ENCODE peak calls at places on chromosome 12, in seven cellular contexts. One of them, this sample, is unnamed.

GRCh38 chr12:113302466-113302865 is 32.4 kb downstream of the SLC8B1 start:
- DNase-seq in effector memory CD8-positive, alpha-beta T cell: no peak
- DNase-seq in stimulated activated naive B cell treated with anti-CD40 and anti-IgM and Interleukin-4, amounts not matched to agents 10 μg/mL and 1 μg/mL and 100 μg/mL, for 72 hours: no peak
- DNase-seq in activated CD4-positive, CD25-positive, alpha-beta regulatory T cell: no peak
- DNase-seq in neuronal stem cell: no peak
- DNase-seq in NCI-H2081 treated with DMSO at 0.1 percent for 48 hours: no peak
- DNase-seq in stimulated activated CD4-positive, alpha-beta T cell treated with anti-CD3 and anti-CD28 coated beads, TNF-alpha, amount 100 ng/mL, for 4 hours: no peak
- DNase-seq in this sample: no peak

GRCh38 chr12:55816876-55817351 is 610 bp downstream of the SARNP start:
- DNase-seq in effector memory CD8-positive, alpha-beta T cell: no peak
- DNase-seq in stimulated activated naive B cell treated with anti-CD40 and anti-IgM and Interleukin-4, amounts not matched to agents 10 μg/mL and 1 μg/mL and 100 μg/mL, for 72 hours: no peak
- DNase-seq in activated CD4-positive, CD25-positive, alpha-beta regulatory T cell: no peak
- DNase-seq in neuronal stem cell: no peak
- DNase-seq in NCI-H2081 treated with DMSO at 0.1 percent for 48 hours: no peak
- DNase-seq in stimulated activated CD4-positive, alpha-beta T cell treated with anti-CD3 and anti-CD28 coated beads, TNF-alpha, amount 100 ng/mL, for 4 hours: no peak
- DNase-seq in this sample: no peak

GRCh38 chr12:115946867-115947695 is 330.4 kb downstream of the MED13L start:
- DNase-seq in effector memory CD8-positive, alpha-beta T cell: no peak
- DNase-seq in stimulated activated naive B cell treated with anti-CD40 and anti-IgM and Interleukin-4, amounts not matched to agents 10 μg/mL and 1 μg/mL and 100 μg/mL, for 72 hours: no peak
- DNase-seq in activated CD4-positive, CD25-positive, alpha-beta regulatory T cell: no peak
- DNase-seq in neuronal stem cell: no peak
- DNase-seq in NCI-H2081 treated with DMSO at 0.1 percent for 48 hours: no peak
- DNase-seq in stimulated activated CD4-positive, alpha-beta T cell treated with anti-CD3 and anti-CD28 coated beads, TNF-alpha, amount 100 ng/mL, for 4 hours: no peak
- DNase-seq in this sample: no peak

GRCh38 chr12:11171953-11172675 is 1.1 kb downstream of the SMIM10L1 start:
- DNase-seq in effector memory CD8-positive, alpha-beta T cell: no peak
- DNase-seq in stimulated activated naive B cell treated with anti-CD40 and anti-IgM and Interleukin-4, amounts not matched to agents 10 μg/mL and 1 μg/mL and 100 μg/mL, for 72 hours: no peak
- DNase-seq in activated CD4-positive, CD25-positive, alpha-beta regulatory T cell: no peak
- DNase-seq in neuronal stem cell: no peak
- DNase-seq in NCI-H2081 treated with DMSO at 0.1 percent for 48 hours: no peak
- DNase-seq in stimulated activated CD4-positive, alpha-beta T cell treated with anti-CD3 and anti-CD28 coated beads, TNF-alpha, amount 100 ng/mL, for 4 hours: no peak
- DNase-seq in this sample: no peak

GRCh38 chr12:51048601-51049369 is 658 bp downstream of the LETMD1 start:
- DNase-seq in effector memory CD8-positive, alpha-beta T cell: no peak
- DNase-seq in stimulated activated naive B cell treated with anti-CD40 and anti-IgM and Interleukin-4, amounts not matched to agents 10 μg/mL and 1 μg/mL and 100 μg/mL, for 72 hours: no peak
- DNase-seq in activated CD4-positive, CD25-positive, alpha-beta regulatory T cell: no peak
- DNase-seq in neuronal stem cell: no peak
- DNase-seq in NCI-H2081 treated with DMSO at 0.1 percent for 48 hours: no peak
- DNase-seq in stimulated activated CD4-positive, alpha-beta T cell treated with anti-CD3 and anti-CD28 coated beads, TNF-alpha, amount 100 ng/mL, for 4 hours: no peak
- DNase-seq in this sample: no peak

GRCh38 chr12:47744005-47744651 is 14.6 kb downstream of the RAPGEF3 start:
- DNase-seq in effector memory CD8-positive, alpha-beta T cell: peak
- DNase-seq in stimulated activated naive B cell treated with anti-CD40 and anti-IgM and Interleukin-4, amounts not matched to agents 10 μg/mL and 1 μg/mL and 100 μg/mL, for 72 hours: no peak
- DNase-seq in activated CD4-positive, CD25-positive, alpha-beta regulatory T cell: peak
- DNase-seq in neuronal stem cell: no peak
- DNase-seq in NCI-H2081 treated with DMSO at 0.1 percent for 48 hours: peak
- DNase-seq in stimulated activated CD4-positive, alpha-beta T cell treated with anti-CD3 and anti-CD28 coated beads, TNF-alpha, amount 100 ng/mL, for 4 hours: peak
- DNase-seq in this sample: peak

GRCh38 chr12:57430117-57430930 is 519 bp downstream of the R3HDM2 start:
- DNase-seq in effector memory CD8-positive, alpha-beta T cell: peak
- DNase-seq in stimulated activated naive B cell treated with anti-CD40 and anti-IgM and Interleukin-4, amounts not matched to agents 10 μg/mL and 1 μg/mL and 100 μg/mL, for 72 hours: peak
- DNase-seq in activated CD4-positive, CD25-positive, alpha-beta regulatory T cell: peak
- DNase-seq in neuronal stem cell: peak
- DNase-seq in NCI-H2081 treated with DMSO at 0.1 percent for 48 hours: no peak
- DNase-seq in stimulated activated CD4-positive, alpha-beta T cell treated with anti-CD3 and anti-CD28 coated beads, TNF-alpha, amount 100 ng/mL, for 4 hours: no peak
- DNase-seq in this sample: peak

GRCh38 chr12:93563807-93564538 is 8.5 kb upstream of the SOCS2 start:
- DNase-seq in effector memory CD8-positive, alpha-beta T cell: no peak
- DNase-seq in stimulated activated naive B cell treated with anti-CD40 and anti-IgM and Interleukin-4, amounts not matched to agents 10 μg/mL and 1 μg/mL and 100 μg/mL, for 72 hours: no peak
- DNase-seq in activated CD4-positive, CD25-positive, alpha-beta regulatory T cell: no peak
- DNase-seq in neuronal stem cell: no peak
- DNase-seq in NCI-H2081 treated with DMSO at 0.1 percent for 48 hours: no peak
- DNase-seq in stimulated activated CD4-positive, alpha-beta T cell treated with anti-CD3 and anti-CD28 coated beads, TNF-alpha, amount 100 ng/mL, for 4 hours: no peak
- DNase-seq in this sample: no peak

GRCh38 chr12:51714666-51715065 is 123.6 kb downstream of the SCN8A start:
- DNase-seq in effector memory CD8-positive, alpha-beta T cell: no peak
- DNase-seq in stimulated activated naive B cell treated with anti-CD40 and anti-IgM and Interleukin-4, amounts not matched to agents 10 μg/mL and 1 μg/mL and 100 μg/mL, for 72 hours: no peak
- DNase-seq in activated CD4-positive, CD25-positive, alpha-beta regulatory T cell: no peak
- DNase-seq in neuronal stem cell: no peak
- DNase-seq in NCI-H2081 treated with DMSO at 0.1 percent for 48 hours: no peak
- DNase-seq in stimulated activated CD4-positive, alpha-beta T cell treated with anti-CD3 and anti-CD28 coated beads, TNF-alpha, amount 100 ng/mL, for 4 hours: no peak
- DNase-seq in this sample: no peak

GRCh38 chr12:989751-990278 is 1.2 kb upstream of the ERC1 start:
- DNase-seq in effector memory CD8-positive, alpha-beta T cell: no peak
- DNase-seq in stimulated activated naive B cell treated with anti-CD40 and anti-IgM and Interleukin-4, amounts not matched to agents 10 μg/mL and 1 μg/mL and 100 μg/mL, for 72 hours: no peak
- DNase-seq in activated CD4-positive, CD25-positive, alpha-beta regulatory T cell: no peak
- DNase-seq in neuronal stem cell: peak
- DNase-seq in NCI-H2081 treated with DMSO at 0.1 percent for 48 hours: no peak
- DNase-seq in stimulated activated CD4-positive, alpha-beta T cell treated with anti-CD3 and anti-CD28 coated beads, TNF-alpha, amount 100 ng/mL, for 4 hours: no peak
- DNase-seq in this sample: no peak

GRCh38 chr12:40622246-40622838 is 69.9 kb upstream of the CNTN1 start:
- DNase-seq in effector memory CD8-positive, alpha-beta T cell: no peak
- DNase-seq in stimulated activated naive B cell treated with anti-CD40 and anti-IgM and Interleukin-4, amounts not matched to agents 10 μg/mL and 1 μg/mL and 100 μg/mL, for 72 hours: no peak
- DNase-seq in activated CD4-positive, CD25-positive, alpha-beta regulatory T cell: no peak
- DNase-seq in neuronal stem cell: peak
- DNase-seq in NCI-H2081 treated with DMSO at 0.1 percent for 48 hours: peak
- DNase-seq in stimulated activated CD4-positive, alpha-beta T cell treated with anti-CD3 and anti-CD28 coated beads, TNF-alpha, amount 100 ng/mL, for 4 hours: no peak
- DNase-seq in this sample: peak

GRCh38 chr12:14937689-14938088 is 648 bp downstream of the ERP27 start:
- DNase-seq in effector memory CD8-positive, alpha-beta T cell: no peak
- DNase-seq in stimulated activated naive B cell treated with anti-CD40 and anti-IgM and Interleukin-4, amounts not matched to agents 10 μg/mL and 1 μg/mL and 100 μg/mL, for 72 hours: no peak
- DNase-seq in activated CD4-positive, CD25-positive, alpha-beta regulatory T cell: no peak
- DNase-seq in neuronal stem cell: no peak
- DNase-seq in NCI-H2081 treated with DMSO at 0.1 percent for 48 hours: no peak
- DNase-seq in stimulated activated CD4-positive, alpha-beta T cell treated with anti-CD3 and anti-CD28 coated beads, TNF-alpha, amount 100 ng/mL, for 4 hours: no peak
- DNase-seq in this sample: no peak

GRCh38 chr12:57456145-57456700 is 1.1 kb downstream of the INHBE start:
- DNase-seq in effector memory CD8-positive, alpha-beta T cell: no peak
- DNase-seq in stimulated activated naive B cell treated with anti-CD40 and anti-IgM and Interleukin-4, amounts not matched to agents 10 μg/mL and 1 μg/mL and 100 μg/mL, for 72 hours: peak
- DNase-seq in activated CD4-positive, CD25-positive, alpha-beta regulatory T cell: no peak
- DNase-seq in neuronal stem cell: peak
- DNase-seq in NCI-H2081 treated with DMSO at 0.1 percent for 48 hours: no peak
- DNase-seq in stimulated activated CD4-positive, alpha-beta T cell treated with anti-CD3 and anti-CD28 coated beads, TNF-alpha, amount 100 ng/mL, for 4 hours: no peak
- DNase-seq in this sample: no peak

GRCh38 chr12:38141239-38141638 is 175.3 kb upstream of the ALG10B start:
- DNase-seq in effector memory CD8-positive, alpha-beta T cell: no peak
- DNase-seq in stimulated activated naive B cell treated with anti-CD40 and anti-IgM and Interleukin-4, amounts not matched to agents 10 μg/mL and 1 μg/mL and 100 μg/mL, for 72 hours: no peak
- DNase-seq in activated CD4-positive, CD25-positive, alpha-beta regulatory T cell: no peak
- DNase-seq in neuronal stem cell: no peak
- DNase-seq in NCI-H2081 treated with DMSO at 0.1 percent for 48 hours: no peak
- DNase-seq in stimulated activated CD4-positive, alpha-beta T cell treated with anti-CD3 and anti-CD28 coated beads, TNF-alpha, amount 100 ng/mL, for 4 hours: no peak
- DNase-seq in this sample: no peak

GRCh38 chr12:87336814-87337336 is 692.3 kb downstream of the C12orf50 start:
- DNase-seq in effector memory CD8-positive, alpha-beta T cell: no peak
- DNase-seq in stimulated activated naive B cell treated with anti-CD40 and anti-IgM and Interleukin-4, amounts not matched to agents 10 μg/mL and 1 μg/mL and 100 μg/mL, for 72 hours: no peak
- DNase-seq in activated CD4-positive, CD25-positive, alpha-beta regulatory T cell: no peak
- DNase-seq in neuronal stem cell: no peak
- DNase-seq in NCI-H2081 treated with DMSO at 0.1 percent for 48 hours: no peak
- DNase-seq in stimulated activated CD4-positive, alpha-beta T cell treated with anti-CD3 and anti-CD28 coated beads, TNF-alpha, amount 100 ng/mL, for 4 hours: no peak
- DNase-seq in this sample: no peak

GRCh38 chr12:65859519-65859918 is 35.2 kb downstream of the HMGA2 start:
- DNase-seq in effector memory CD8-positive, alpha-beta T cell: no peak
- DNase-seq in stimulated activated naive B cell treated with anti-CD40 and anti-IgM and Interleukin-4, amounts not matched to agents 10 μg/mL and 1 μg/mL and 100 μg/mL, for 72 hours: no peak
- DNase-seq in activated CD4-positive, CD25-positive, alpha-beta regulatory T cell: no peak
- DNase-seq in neuronal stem cell: no peak
- DNase-seq in NCI-H2081 treated with DMSO at 0.1 percent for 48 hours: no peak
- DNase-seq in stimulated activated CD4-positive, alpha-beta T cell treated with anti-CD3 and anti-CD28 coated beads, TNF-alpha, amount 100 ng/mL, for 4 hours: no peak
- DNase-seq in this sample: no peak

GRCh38 chr12:42299392-42300308 is 26.2 kb downstream of the ZCRB1 start:
- DNase-seq in effector memory CD8-positive, alpha-beta T cell: peak
- DNase-seq in stimulated activated naive B cell treated with anti-CD40 and anti-IgM and Interleukin-4, amounts not matched to agents 10 μg/mL and 1 μg/mL and 100 μg/mL, for 72 hours: peak
- DNase-seq in activated CD4-positive, CD25-positive, alpha-beta regulatory T cell: peak
- DNase-seq in neuronal stem cell: no peak
- DNase-seq in NCI-H2081 treated with DMSO at 0.1 percent for 48 hours: no peak
- DNase-seq in stimulated activated CD4-positive, alpha-beta T cell treated with anti-CD3 and anti-CD28 coated beads, TNF-alpha, amount 100 ng/mL, for 4 hours: peak
- DNase-seq in this sample: no peak

GRCh38 chr12:47024463-47024862 is 55.0 kb upstream of the PCED1B start:
- DNase-seq in effector memory CD8-positive, alpha-beta T cell: no peak
- DNase-seq in stimulated activated naive B cell treated with anti-CD40 and anti-IgM and Interleukin-4, amounts not matched to agents 10 μg/mL and 1 μg/mL and 100 μg/mL, for 72 hours: no peak
- DNase-seq in activated CD4-positive, CD25-positive, alpha-beta regulatory T cell: no peak
- DNase-seq in neuronal stem cell: no peak
- DNase-seq in NCI-H2081 treated with DMSO at 0.1 percent for 48 hours: no peak
- DNase-seq in stimulated activated CD4-positive, alpha-beta T cell treated with anti-CD3 and anti-CD28 coated beads, TNF-alpha, amount 100 ng/mL, for 4 hours: no peak
- DNase-seq in this sample: no peak

This sample was measured in NCI-H1048.